ENCODE peak calls at places on chromosome 3, in ten cellular contexts. W is SK-N-SH, H is HepG2, Q is sigmoid colon, J is vagina, T is stomach, I is breast epithelium, R is spleen, B is transverse colon, U is HCT116. S is an unnamed sample. For H3K36me3, the result is how much of the 10 kb centered on the place peaks cover.

GRCh38 chr3:69542265-69543079 is 156.6 kb upstream of the FRMD4B start:
- DNase-seq in Q (no peak), I (no peak), W (peak), T (no peak), J (peak), R (peak), H (no peak), B (no peak), U (no peak), S (no peak)

GRCh38 chr3:194259982-194260856 is 90.9 kb downstream of the CPN2 start:
- DNase-seq in T (peak), H (no peak), Q (no peak), B (no peak), R (no peak), U (no peak), I (no peak), W (no peak), J (peak), S (no peak)

GRCh38 chr3:96844204-96844514 is 29.8 kb downstream of the EPHA6 start:
- DNase-seq in I (no peak), Q (no peak), W (no peak), U (no peak), T (no peak), B (no peak), R (no peak), H (no peak), J (no peak), S (no peak)

GRCh38 chr3:124791639-124792111 is 61.4 kb downstream of the UMPS start:
- DNase-seq in H (no peak), U (no peak), R (no peak), W (no peak), B (peak), Q (peak), I (no peak), T (no peak), J (no peak), S (peak)

GRCh38 chr3:129554356-129555120 is 11.6 kb downstream of the H1-8 start:
- DNase-seq in I (no peak), W (no peak), U (no peak), R (no peak), B (no peak), J (no peak), T (no peak), H (no peak), Q (no peak), S (no peak)

GRCh38 chr3:107065094-107065861 is 312.0 kb upstream of the CCDC54 start:
- DNase-seq in U (no peak), W (peak), Q (no peak), J (no peak), H (no peak), T (no peak), B (no peak), R (no peak), I (peak), S (no peak)

GRCh38 chr3:146577662-146578061 is 27.5 kb downstream of the PLSCR5 start:
- DNase-seq in B (peak), I (no peak), R (no peak), H (peak), U (peak), W (peak), Q (no peak), J (no peak), T (no peak), S (peak)

GRCh38 chr3:189316296-189317019 is 144.7 kb downstream of the TPRG1 start:
- DNase-seq in I (peak), R (no peak), Q (no peak), H (peak), W (no peak), J (no peak), U (no peak), B (peak), T (peak), S (no peak)

GRCh38 chr3:27224197-27224596 is 145.0 kb downstream of the NEK10 start:
- DNase-seq in Q (no peak), R (no peak), I (peak), B (no peak), T (no peak), H (no peak), U (no peak), J (no peak), W (no peak), S (no peak)

GRCh38 chr3:128091586-128091985 is 32.0 kb downstream of the RUVBL1 start:
- DNase-seq in T (no peak), Q (no peak), J (no peak), U (no peak), I (no peak), W (no peak), R (no peak), B (no peak), H (no peak), S (no peak)

GRCh38 chr3:34016925-34017592 is 218.6 kb downstream of the PDCD6IP start:
- DNase-seq in J (no peak), R (no peak), T (no peak), I (no peak), Q (no peak), W (no peak), H (no peak), U (no peak), B (no peak), S (peak)

GRCh38 chr3:101780661-101781060 is 1.6 kb downstream of the NXPE3 start:
- DNase-seq in H (peak), I (no peak), R (no peak), T (no peak), Q (no peak), J (no peak), B (no peak), W (peak), U (no peak), S (no peak)

GRCh38 chr3:73625124-73625665 is 454 bp upstream of the PDZRN3 start:
- DNase-seq in U (no peak), H (no peak), Q (no peak), B (no peak), I (peak), R (no peak), W (peak), J (no peak), T (peak), S (no peak)
- H3K27ac ChIP-seq in U (no peak), H (no peak), Q (peak), B (peak), I (peak), R (peak), W (peak), J (peak), T (peak), S (no peak)

DNA sequence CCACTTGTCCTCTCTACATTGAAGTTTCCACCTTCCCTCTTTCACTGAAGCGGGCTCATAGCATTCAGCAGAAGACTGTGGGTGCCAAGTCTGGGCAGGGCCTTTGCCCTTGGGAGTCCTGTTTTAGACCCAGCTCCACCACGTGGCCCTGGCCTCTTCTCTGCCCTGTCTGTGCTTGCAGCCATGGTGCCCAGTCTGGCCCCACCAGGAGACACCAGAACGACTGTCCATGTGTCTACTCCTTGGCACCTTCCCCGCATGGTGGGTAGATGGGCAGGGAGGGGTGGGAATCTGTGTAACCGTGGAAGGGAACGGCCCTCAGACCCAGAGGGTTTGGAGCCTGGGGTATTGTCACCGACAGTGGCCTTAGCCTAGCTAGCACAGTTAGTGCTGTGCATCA is 17.9 kb upstream of the EMC3 start:
- DNase-seq in T (no peak), W (no peak), I (peak), Q (peak), J (peak), U (no peak), H (no peak), B (no peak), R (no peak), S (no peak)
- TF ChIP-seq POLR2AphosphoS5 in T (no peak), W (no peak), I (no peak), Q (no peak), J (no peak), U (no peak), H (no peak), B (no peak), R (no peak), S (no peak)

DNA sequence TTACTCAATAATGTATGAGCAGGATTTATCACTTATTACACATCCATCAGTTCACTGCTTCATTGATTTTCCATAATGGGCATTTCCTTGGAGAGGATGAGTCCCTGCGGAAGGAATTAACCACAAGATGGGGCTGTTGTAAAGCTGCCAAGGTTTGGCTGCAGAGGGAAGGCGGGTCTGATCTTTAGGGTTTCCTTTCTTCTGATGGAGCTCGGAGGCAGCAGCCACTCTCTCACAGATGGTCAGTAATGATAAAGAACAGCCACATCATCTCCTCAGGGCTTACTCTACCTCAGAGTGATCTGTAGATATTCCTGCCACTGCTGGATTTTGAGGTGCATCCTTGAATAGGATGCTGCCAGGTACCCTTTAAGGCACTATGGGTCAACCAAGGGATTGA is 115.2 kb downstream of the USP13 start:
- DNase-seq in B (peak), I (no peak), T (no peak), J (no peak), H (no peak), U (no peak), R (no peak), Q (no peak), W (peak), S (peak)
- H3K36me3 ChIP-seq in B (under half), I (under half), T (under half), J (under half), H (under half), U (under half), R (under half), Q (under half), W (under half), S (under half)

GRCh38 chr3:98583766-98584165 is 9.6 kb downstream of the CPOX start:
- DNase-seq in R (no peak), U (no peak), Q (no peak), B (no peak), T (no peak), W (no peak), H (no peak), J (no peak), I (no peak), S (no peak)

GRCh38 chr3:98577178-98577895 is 16.1 kb downstream of the CPOX start:
- DNase-seq in I (no peak), Q (no peak), B (no peak), W (no peak), T (no peak), U (no peak), J (no peak), R (no peak), H (no peak), S (no peak)

GRCh38 chr3:98580774-98581365 is 12.5 kb downstream of the CPOX start:
- DNase-seq in R (no peak), W (no peak), T (no peak), H (no peak), U (no peak), J (no peak), B (no peak), I (no peak), Q (no peak), S (no peak)

GRCh38 chr3:98584563-98584962 is 8.8 kb downstream of the CPOX start:
- DNase-seq in H (no peak), R (no peak), J (no peak), T (no peak), U (no peak), Q (no peak), W (no peak), I (no peak), B (no peak), S (no peak)

GRCh38 chr3:98581474-98581873 is 11.9 kb downstream of the CPOX start:
- DNase-seq in U (no peak), B (no peak), H (no peak), T (no peak), Q (no peak), J (no peak), W (no peak), I (no peak), R (no peak), S (no peak)
- H3K27ac ChIP-seq in U (peak), B (no peak), H (no peak), T (no peak), Q (no peak), J (no peak), W (no peak), I (no peak), R (no peak), S (no peak)

GRCh38 chr3:134377896-134378295 is 3.6 kb upstream of the AMOTL2 start:
- DNase-seq in J (no peak), H (no peak), B (no peak), W (no peak), I (no peak), T (no peak), Q (peak), U (no peak), R (peak), S (no peak)

GRCh38 chr3:134374791-134375541 is 719 bp upstream of the AMOTL2 start:
- DNase-seq in T (peak), I (no peak), H (peak), Q (peak), B (peak), J (no peak), W (no peak), R (peak), U (no peak), S (no peak)

GRCh38 chr3:134376786-134377431 is 2.7 kb upstream of the AMOTL2 start:
- DNase-seq in W (no peak), I (no peak), T (no peak), J (no peak), U (no peak), Q (peak), H (no peak), B (peak), R (peak), S (no peak)

GRCh38 chr3:134375542-134376384 is 1.5 kb upstream of the AMOTL2 start:
- DNase-seq in T (no peak), Q (peak), R (peak), B (no peak), I (no peak), J (no peak), W (no peak), H (no peak), U (no peak), S (no peak)

DNA sequence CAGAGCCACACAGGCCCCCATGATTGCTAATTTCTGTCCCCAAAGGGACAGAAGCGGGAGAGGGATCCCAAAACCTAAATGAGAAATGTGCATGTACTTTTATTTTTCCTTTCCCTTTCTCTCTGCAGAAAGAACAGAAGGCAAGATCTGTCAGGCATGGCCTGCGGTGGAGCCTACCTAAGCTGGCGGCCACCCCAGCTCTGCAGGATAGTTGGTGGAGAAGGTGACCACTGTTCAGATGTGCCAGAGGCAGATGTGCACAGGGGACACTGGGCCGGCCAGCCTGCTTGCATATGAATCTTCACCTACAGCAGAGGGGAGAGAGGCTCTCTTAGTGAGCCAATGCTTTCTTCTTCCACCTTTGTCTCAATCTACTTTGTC is 2.1 kb upstream of the AMOTL2 start:
- DNase-seq in R (peak), Q (peak), W (no peak), J (no peak), B (no peak), H (no peak), U (no peak), I (no peak), T (no peak), S (no peak)
- TF ChIP-seq POLR2AphosphoS5 in R (no peak), Q (no peak), W (no peak), J (no peak), B (no peak), H (no peak), U (no peak), I (no peak), T (no peak), S (no peak)

GRCh38 chr3:182904164-182904563 is 76.2 kb downstream of the DCUN1D1 start:
- DNase-seq in Q (no peak), U (no peak), H (no peak), T (no peak), B (no peak), W (no peak), I (no peak), J (no peak), R (no peak), S (no peak)
- H3K36me3 ChIP-seq in Q (under half), U (under half), H (under half), T (under half), B (under half), W (under half), I (under half), J (under half), R (under half), S (under half)

GRCh38 chr3:150599611-150600297 is 3.4 kb upstream of the SELENOT start:
- DNase-seq in B (no peak), U (peak), Q (no peak), H (no peak), T (no peak), W (no peak), R (no peak), J (no peak), I (no peak), S (no peak)
- H3K27ac ChIP-seq in B (no peak), U (peak), Q (no peak), H (no peak), T (no peak), W (no peak), R (peak), J (no peak), I (no peak), S (peak)

GRCh38 chr3:157494581-157495281 is 8.5 kb downstream of the VEPH1 start:
- DNase-seq in B (no peak), J (no peak), U (no peak), R (no peak), H (no peak), Q (no peak), I (peak), T (no peak), W (no peak), S (no peak)
- TF ChIP-seq POLR2AphosphoS5 in B (no peak), J (no peak), U (no peak), R (no peak), H (no peak), Q (no peak), I (no peak), T (no peak), W (no peak), S (no peak)

GRCh38 chr3:48709051-48709461 is 8.0 kb downstream of the IP6K2 start:
- DNase-seq in T (no peak), R (no peak), H (no peak), Q (no peak), I (peak), B (no peak), J (no peak), U (no peak), W (no peak), S (no peak)
- H3K36me3 ChIP-seq in T (under half), R (under half), H (under half), Q (under half), I (under half), B (under half), J (under half), U (under half), W (under half), S (under half)

S was measured in SK-N-MC.